ENCODE peak calls at places on chromosomes 12 and 14, in five cellular contexts. W is CD8-positive, alpha-beta memory T cell; E is EL; O is anterior cingulate cortex; X is C1 segment of cervical spinal cord. G is an unnamed sample.
A peak's percentile ranks its signal among the peaks of the same experiment; 100 is the strongest.

GRCh38 chr14:66645716-66646115 is 137.8 kb downstream of the GPHN start:
- DNase-seq in X (no peak), E (peak; percentile 66), W (no peak), O (no peak), G (no peak)

GRCh38 chr14:57847096-57847495 is 18.8 kb downstream of the SLC35F4 start:
- DNase-seq in E (no peak), O (no peak), X (no peak), W (no peak), G (no peak)

GRCh38 chr12:131917711-131918306 is 11.3 kb upstream of the PUS1 start:
- DNase-seq in O (no peak), X (no peak), W (no peak), E (no peak), G (no peak)

GRCh38 chr12:100114574-100114973 is 28.1 kb downstream of the BLTP3B start:
- DNase-seq in W (no peak), O (no peak), X (no peak), E (no peak), G (no peak)

GRCh38 chr12:11718768-11719253 is 69.3 kb downstream of the ETV6 start:
- DNase-seq in O (no peak), X (no peak), W (no peak), E (peak; percentile 74), G (no peak)

GRCh38 chr14:82003418-82003817 is 469.8 kb upstream of the SEL1L start:
- DNase-seq in W (no peak), O (no peak), E (no peak), X (no peak), G (no peak)

GRCh38 chr12:7190268-7191055 is 976 bp downstream of the PEX5 start:
- DNase-seq in X (no peak), W (no peak), E (peak; percentile 30), O (peak; percentile 37), G (peak; percentile 61)

GRCh38 chr12:46332260-46332659 is 40.3 kb downstream of the SLC38A2 start:
- DNase-seq in W (no peak), X (no peak), E (peak; percentile 88), O (no peak), G (no peak)

GRCh38 chr12:69789351-69789750 is 35.7 kb upstream of the MYRFL start:
- DNase-seq in W (no peak), O (no peak), E (no peak), X (no peak), G (no peak)

GRCh38 chr14:37172024-37172869 is at the start of gene SLC25A21:
- DNase-seq in E (peak; percentile 82), X (peak; percentile 83), O (peak; percentile 70), W (no peak), G (peak; percentile 81)

GRCh38 chr14:99481745-99482099 is 513 bp downstream of the CCNK start:
- DNase-seq in X (no peak), O (no peak), W (no peak), E (peak; percentile 41), G (no peak)

GRCh38 chr12:18907154-18907553 is 169.2 kb downstream of the CAPZA3 start:
- DNase-seq in E (no peak), X (no peak), O (no peak), W (no peak), G (no peak)

GRCh38 chr14:91509083-91509877 is 830 bp downstream of the PPP4R3A start:
- DNase-seq in O (no peak), X (peak; percentile 6), E (peak; percentile 29), W (no peak), G (no peak)

GRCh38 chr14:64826333-64826732 is 53.4 kb downstream of the SPTB start:
- DNase-seq in E (peak; percentile 22), O (no peak), W (no peak), X (no peak), G (no peak)

GRCh38 chr14:61866932-61867920 is 105.0 kb downstream of the SNAPC1 start:
- DNase-seq in X (no peak), O (no peak), E (no peak), W (no peak), G (no peak)

GRCh38 chr12:114396153-114396868 is 9.6 kb downstream of the TBX5 start:
- DNase-seq in W (no peak), X (no peak), E (peak; percentile 62), O (no peak), G (no peak)

GRCh38 chr12:52074006-52074405 is 4.2 kb downstream of the ATG101 start:
- DNase-seq in E (peak; percentile 84), X (no peak), W (no peak), O (no peak), G (no peak)

GRCh38 chr14:99740411-99740810 is 52.8 kb upstream of the EML1 start:
- DNase-seq in W (no peak), X (no peak), O (no peak), E (no peak), G (no peak)

GRCh38 chr14:92632546-92633273 is 115.7 kb downstream of the LGMN start:
- DNase-seq in W (no peak), E (no peak), X (no peak), O (no peak), G (no peak)

GRCh38 chr12:116568203-116568602 is 9.0 kb downstream of the MAP1LC3B2 start:
- DNase-seq in O (no peak), E (no peak), X (no peak), W (no peak), G (no peak)

GRCh38 chr14:64723691-64724577 is 19.7 kb downstream of the PLEKHG3 start:
- DNase-seq in X (peak; percentile 15), E (no peak), O (no peak), W (no peak), G (no peak)

GRCh38 chr12:40819427-40820108 is 127.3 kb downstream of the CNTN1 start:
- DNase-seq in X (no peak), E (no peak), O (peak; percentile 26), W (no peak), G (peak; percentile 48)

GRCh38 chr12:105106621-105107020 is 910 bp upstream of the WASHC4 start:
- DNase-seq in E (no peak), W (no peak), O (no peak), X (no peak), G (no peak)

G was measured in dorsolateral prefrontal cortex.